ENCODE peak calls at places on chromosomes 4 and X, in six cellular contexts. Q is activated B cell treated with CpG ODN at 0.5 μM for 24 hours; B is fibroblast of the conjunctiva; G is NCI-H1092; M is CD4-positive, alpha-beta T cell; T is stimulated activated CD8-positive, alpha-beta memory T cell treated with anti-CD3 and anti-CD28 coated beads, Interleukin-15, amount 100 ng/mL, for 1 hour. P is an unnamed sample.

GRCh38 chrX:74434336-74434735 is 13.0 kb downstream of the SLC16A2 start:
- DNase-seq in Q (no peak), B (no peak), G (no peak), M (no peak), T (no peak), P (no peak)

GRCh38 chr4:17865866-17866363 is 55.1 kb downstream of the NCAPG start:
- DNase-seq in Q (no peak), B (no peak), G (no peak), M (no peak), T (no peak), P (no peak)

GRCh38 chr4:48388504-48389154 is 47.3 kb downstream of the SLAIN2 start:
- DNase-seq in Q (no peak), B (no peak), G (no peak), M (no peak), T (no peak), P (no peak)

GRCh38 chr4:7652006-7652405 is 217.3 kb upstream of the PSAPL1 start:
- DNase-seq in Q (no peak), B (no peak), G (no peak), M (no peak), T (no peak), P (no peak)

GRCh38 chr4:67130411-67130810 is 414.9 kb downstream of the CENPC start:
- DNase-seq in Q (no peak), B (no peak), G (no peak), M (no peak), T (no peak), P (no peak)

GRCh38 chr4:123096038-123096437 is 173.6 kb upstream of the NUDT6 start:
- DNase-seq in Q (no peak), B (no peak), G (no peak), M (no peak), T (no peak), P (no peak)

GRCh38 chr4:173909294-173909693 is 374.2 kb downstream of the FBXO8 start:
- DNase-seq in Q (no peak), B (no peak), G (no peak), M (no peak), T (no peak), P (no peak)

GRCh38 chr4:138899999-138900398 is 115.6 kb upstream of the NOCT start:
- DNase-seq in Q (no peak), B (no peak), G (no peak), M (no peak), T (no peak), P (no peak)

GRCh38 chrX:133005038-133005437 is 46.6 kb upstream of the HS6ST2 start:
- DNase-seq in Q (no peak), B (no peak), G (no peak), M (no peak), T (no peak), P (no peak)

GRCh38 chr4:1207603-1208265 is 35.4 kb upstream of the SPON2 start:
- DNase-seq in Q (peak), B (peak), G (peak), M (no peak), T (no peak), P (peak)

GRCh38 chrX:38220936-38221386 is 290 bp upstream of the SRPX start:
- DNase-seq in Q (no peak), B (no peak), G (no peak), M (no peak), T (no peak), P (no peak)

GRCh38 chr4:87051121-87051713 is 116.4 kb downstream of the AFF1 start:
- DNase-seq in Q (no peak), B (no peak), G (no peak), M (no peak), T (no peak), P (no peak)

GRCh38 chr4:15253346-15253745 is 174.5 kb upstream of the C1QTNF7 start:
- DNase-seq in Q (no peak), B (no peak), G (no peak), M (no peak), T (no peak), P (no peak)

GRCh38 chr4:186887211-186887785 is 163.6 kb upstream of the FAT1 start:
- DNase-seq in Q (no peak), B (no peak), G (no peak), M (no peak), T (no peak), P (no peak)

GRCh38 chr4:76590847-76591281 is 155.8 kb downstream of the SHROOM3 start:
- DNase-seq in Q (no peak), B (no peak), G (no peak), M (no peak), T (no peak), P (no peak)

GRCh38 chr4:108432418-108432817 is 188.0 kb upstream of the RPL34 start:
- DNase-seq in Q (no peak), B (no peak), G (no peak), M (no peak), T (no peak), P (no peak)

GRCh38 chr4:152585036-152585439 is 49.1 kb upstream of the FBXW7 start:
- DNase-seq in Q (no peak), B (no peak), G (no peak), M (no peak), T (no peak), P (no peak)

GRCh38 chr4:109657854-109658253 is 45.4 kb downstream of the CASP6 start:
- DNase-seq in Q (no peak), B (no peak), G (no peak), M (no peak), T (no peak), P (no peak)

GRCh38 chr4:121951570-121952110 is at the start of gene TRPC3:
- DNase-seq in Q (peak), B (no peak), G (no peak), M (no peak), T (peak), P (no peak)

GRCh38 chr4:39446842-39447573 is 11.7 kb downstream of the RPL9 start:
- DNase-seq in Q (peak), B (peak), G (no peak), M (peak), T (no peak), P (peak)

GRCh38 chr4:3526456-3526855 is 5.8 kb downstream of the LRPAP1 start:
- DNase-seq in Q (no peak), B (no peak), G (no peak), M (no peak), T (no peak), P (peak)

GRCh38 chr4:74158561-74159396 is 861 bp downstream of the MTHFD2L start:
- DNase-seq in Q (no peak), B (no peak), G (no peak), M (no peak), T (no peak), P (no peak)

GRCh38 chr4:8372506-8373070 is 67.9 kb downstream of the ACOX3 start:
- DNase-seq in Q (no peak), B (no peak), G (no peak), M (no peak), T (no peak), P (peak)

GRCh38 chr4:22625301-22625700 is 67.4 kb upstream of the GBA3 start:
- DNase-seq in Q (no peak), B (no peak), G (no peak), M (no peak), T (no peak), P (no peak)

GRCh38 chr4:62344915-62345314 is 1144.8 kb downstream of the ADGRL3 start:
- DNase-seq in Q (no peak), B (no peak), G (no peak), M (no peak), T (no peak), P (no peak)

GRCh38 chr4:26815686-26816085 is 45.0 kb upstream of the STIM2 start:
- DNase-seq in Q (no peak), B (no peak), G (no peak), M (no peak), T (no peak), P (no peak)

GRCh38 chr4:1685604-1686150 is 1.6 kb upstream of the FAM53A start:
- DNase-seq in Q (no peak), B (no peak), G (no peak), M (no peak), T (no peak), P (no peak)

GRCh38 chr4:2799444-2799911 is 6.6 kb downstream of the SH3BP2 start:
- DNase-seq in Q (peak), B (no peak), G (no peak), M (no peak), T (no peak), P (peak)

GRCh38 chrX:137278825-137279224 is 245.0 kb upstream of the GPR101 start:
- DNase-seq in Q (no peak), B (no peak), G (no peak), M (no peak), T (no peak), P (no peak)

GRCh38 chr4:159600102-159600501 is 497.2 kb downstream of the RAPGEF2 start:
- DNase-seq in Q (no peak), B (no peak), G (no peak), M (no peak), T (no peak), P (no peak)

GRCh38 chrX:65677954-65678469 is 10.6 kb downstream of the MSN start:
- DNase-seq in Q (no peak), B (peak), G (no peak), M (no peak), T (no peak), P (no peak)

GRCh38 chr4:2843909-2844584 is 403 bp downstream of the ADD1 start:
- DNase-seq in Q (peak), B (no peak), G (no peak), M (no peak), T (no peak), P (no peak)

GRCh38 chr4:14168919-14169318 is 541.4 kb upstream of the BOD1L1 start:
- DNase-seq in Q (no peak), B (peak), G (peak), M (no peak), T (no peak), P (peak)

GRCh38 chr4:106032851-106033286 is 137.6 kb downstream of the NPNT start:
- DNase-seq in Q (no peak), B (no peak), G (no peak), M (no peak), T (no peak), P (no peak)

GRCh38 chr4:121304843-121305348 is 75.9 kb downstream of the QRFPR start:
- DNase-seq in Q (no peak), B (no peak), G (no peak), M (no peak), T (no peak), P (no peak)

GRCh38 chrX:49901068-49901467 is 21.3 kb upstream of the CLCN5 start:
- DNase-seq in Q (no peak), B (no peak), G (peak), M (no peak), T (no peak), P (no peak)